ENCODE peak calls at places on chromosomes 1 and 21, in five cellular contexts. One of them, this sample, is unnamed.

GRCh38 chr1:183806650-183807049 is 1.7 kb downstream of the RGL1 start:
- DNase-seq in iPS DF 19.7: no peak
- DNase-seq in HFFc6: no peak
- DNase-seq in activated naive CD4-positive, alpha-beta T cell treated with anti-CD3 and anti-CD28 coated beads for 36 hours: no peak
- DNase-seq in astrocyte of the spinal cord: no peak
- DNase-seq in this sample: no peak

GRCh38 chr21:42460391-42461184 is 35.4 kb downstream of the RSPH1 start:
- DNase-seq in astrocyte of the spinal cord: no peak
- DNase-seq in activated naive CD4-positive, alpha-beta T cell treated with anti-CD3 and anti-CD28 coated beads for 36 hours: peak
- DNase-seq in iPS DF 19.7: no peak
- DNase-seq in HFFc6: no peak
- DNase-seq in this sample: no peak

GRCh38 chr1:113538225-113538624 is 147.9 kb downstream of the MAGI3 start:
- DNase-seq in HFFc6: peak
- DNase-seq in iPS DF 19.7: no peak
- DNase-seq in astrocyte of the spinal cord: peak
- DNase-seq in activated naive CD4-positive, alpha-beta T cell treated with anti-CD3 and anti-CD28 coated beads for 36 hours: no peak
- DNase-seq in this sample: peak

GRCh38 chr21:15192243-15192642 is 127.4 kb upstream of the NRIP1 start:
- DNase-seq in astrocyte of the spinal cord: no peak
- DNase-seq in activated naive CD4-positive, alpha-beta T cell treated with anti-CD3 and anti-CD28 coated beads for 36 hours: no peak
- DNase-seq in iPS DF 19.7: no peak
- DNase-seq in HFFc6: no peak
- DNase-seq in this sample: no peak

GRCh38 chr1:31007462-31007991 is 58.0 kb downstream of the PUM1 start:
- DNase-seq in activated naive CD4-positive, alpha-beta T cell treated with anti-CD3 and anti-CD28 coated beads for 36 hours: no peak
- DNase-seq in iPS DF 19.7: no peak
- DNase-seq in HFFc6: peak
- DNase-seq in astrocyte of the spinal cord: peak
- DNase-seq in this sample: peak

GRCh38 chr1:87113313-87113712 is 198.9 kb downstream of the HS2ST1 start:
- DNase-seq in astrocyte of the spinal cord: peak
- DNase-seq in activated naive CD4-positive, alpha-beta T cell treated with anti-CD3 and anti-CD28 coated beads for 36 hours: no peak
- DNase-seq in iPS DF 19.7: no peak
- DNase-seq in HFFc6: peak
- DNase-seq in this sample: peak

GRCh38 chr1:72997041-72997440 is 714.7 kb upstream of the NEGR1 start:
- DNase-seq in HFFc6: no peak
- DNase-seq in astrocyte of the spinal cord: no peak
- DNase-seq in iPS DF 19.7: no peak
- DNase-seq in activated naive CD4-positive, alpha-beta T cell treated with anti-CD3 and anti-CD28 coated beads for 36 hours: no peak
- DNase-seq in this sample: no peak

GRCh38 chr1:37602750-37603694 is 7.3 kb upstream of the GNL2 start:
- DNase-seq in iPS DF 19.7: no peak
- DNase-seq in activated naive CD4-positive, alpha-beta T cell treated with anti-CD3 and anti-CD28 coated beads for 36 hours: peak
- DNase-seq in astrocyte of the spinal cord: peak
- DNase-seq in HFFc6: no peak
- DNase-seq in this sample: peak

GRCh38 chr1:81758213-81758612 is 42.5 kb upstream of the ADGRL2 start:
- DNase-seq in activated naive CD4-positive, alpha-beta T cell treated with anti-CD3 and anti-CD28 coated beads for 36 hours: no peak
- DNase-seq in iPS DF 19.7: no peak
- DNase-seq in astrocyte of the spinal cord: peak
- DNase-seq in HFFc6: no peak
- DNase-seq in this sample: no peak

GRCh38 chr1:205488074-205488723 is 16.3 kb upstream of the CDK18 start:
- DNase-seq in astrocyte of the spinal cord: peak
- DNase-seq in HFFc6: peak
- DNase-seq in iPS DF 19.7: no peak
- DNase-seq in activated naive CD4-positive, alpha-beta T cell treated with anti-CD3 and anti-CD28 coated beads for 36 hours: peak
- DNase-seq in this sample: peak

GRCh38 chr1:65372557-65372956 is 47.9 kb upstream of the LEPR start:
- DNase-seq in HFFc6: no peak
- DNase-seq in activated naive CD4-positive, alpha-beta T cell treated with anti-CD3 and anti-CD28 coated beads for 36 hours: no peak
- DNase-seq in astrocyte of the spinal cord: peak
- DNase-seq in iPS DF 19.7: no peak
- DNase-seq in this sample: no peak

GRCh38 chr1:117648015-117648414 is 42.2 kb downstream of the TENT5C start:
- DNase-seq in activated naive CD4-positive, alpha-beta T cell treated with anti-CD3 and anti-CD28 coated beads for 36 hours: no peak
- DNase-seq in HFFc6: no peak
- DNase-seq in iPS DF 19.7: no peak
- DNase-seq in astrocyte of the spinal cord: no peak
- DNase-seq in this sample: no peak

GRCh38 chr1:61182049-61182448 is 99.7 kb downstream of the NFIA start:
- DNase-seq in HFFc6: peak
- DNase-seq in activated naive CD4-positive, alpha-beta T cell treated with anti-CD3 and anti-CD28 coated beads for 36 hours: no peak
- DNase-seq in astrocyte of the spinal cord: peak
- DNase-seq in iPS DF 19.7: no peak
- DNase-seq in this sample: no peak

GRCh38 chr21:39799178-39799577 is 54.2 kb downstream of the IGSF5 start:
- DNase-seq in HFFc6: no peak
- DNase-seq in iPS DF 19.7: no peak
- DNase-seq in astrocyte of the spinal cord: no peak
- DNase-seq in activated naive CD4-positive, alpha-beta T cell treated with anti-CD3 and anti-CD28 coated beads for 36 hours: no peak
- DNase-seq in this sample: no peak

GRCh38 chr1:116586741-116587143 is 15.9 kb upstream of the CD58 start:
- DNase-seq in astrocyte of the spinal cord: peak
- DNase-seq in activated naive CD4-positive, alpha-beta T cell treated with anti-CD3 and anti-CD28 coated beads for 36 hours: no peak
- DNase-seq in HFFc6: no peak
- DNase-seq in iPS DF 19.7: no peak
- DNase-seq in this sample: no peak

GRCh38 chr1:212562771-212563170 is 45.8 kb upstream of the ATF3 start:
- DNase-seq in iPS DF 19.7: no peak
- DNase-seq in activated naive CD4-positive, alpha-beta T cell treated with anti-CD3 and anti-CD28 coated beads for 36 hours: no peak
- DNase-seq in astrocyte of the spinal cord: no peak
- DNase-seq in HFFc6: no peak
- DNase-seq in this sample: no peak

GRCh38 chr1:205975387-205975998 is 27.7 kb downstream of the RAB7B start:
- DNase-seq in HFFc6: no peak
- DNase-seq in activated naive CD4-positive, alpha-beta T cell treated with anti-CD3 and anti-CD28 coated beads for 36 hours: peak
- DNase-seq in astrocyte of the spinal cord: no peak
- DNase-seq in iPS DF 19.7: no peak
- DNase-seq in this sample: no peak

GRCh38 chr1:21069549-21069948 is 107.1 kb downstream of the EIF4G3 start:
- DNase-seq in activated naive CD4-positive, alpha-beta T cell treated with anti-CD3 and anti-CD28 coated beads for 36 hours: no peak
- DNase-seq in iPS DF 19.7: no peak
- DNase-seq in HFFc6: peak
- DNase-seq in astrocyte of the spinal cord: peak
- DNase-seq in this sample: no peak

GRCh38 chr1:7789828-7790227 is 5.7 kb downstream of the PER3 start:
- DNase-seq in iPS DF 19.7: no peak
- DNase-seq in astrocyte of the spinal cord: no peak
- DNase-seq in activated naive CD4-positive, alpha-beta T cell treated with anti-CD3 and anti-CD28 coated beads for 36 hours: no peak
- DNase-seq in HFFc6: no peak
- DNase-seq in this sample: no peak

GRCh38 chr21:40615503-40616376 is 231.2 kb downstream of the DSCAM start:
- DNase-seq in activated naive CD4-positive, alpha-beta T cell treated with anti-CD3 and anti-CD28 coated beads for 36 hours: no peak
- DNase-seq in HFFc6: peak
- DNase-seq in iPS DF 19.7: no peak
- DNase-seq in astrocyte of the spinal cord: no peak
- DNase-seq in this sample: no peak

GRCh38 chr1:29912413-29912812 is 676.1 kb downstream of the PTPRU start:
- DNase-seq in iPS DF 19.7: no peak
- DNase-seq in astrocyte of the spinal cord: peak
- DNase-seq in activated naive CD4-positive, alpha-beta T cell treated with anti-CD3 and anti-CD28 coated beads for 36 hours: peak
- DNase-seq in HFFc6: peak
- DNase-seq in this sample: no peak

GRCh38 chr1:167118188-167118587 is 24.3 kb downstream of the STYXL2 start:
- DNase-seq in activated naive CD4-positive, alpha-beta T cell treated with anti-CD3 and anti-CD28 coated beads for 36 hours: no peak
- DNase-seq in astrocyte of the spinal cord: no peak
- DNase-seq in iPS DF 19.7: no peak
- DNase-seq in HFFc6: no peak
- DNase-seq in this sample: no peak

This sample was measured in MG63.